ENCODE peak calls at places on chromosome 3, in four cellular contexts. Z, J, G and V are unnamed samples.

GRCh38 chr3:98188553-98188952 is 22.1 kb downstream of the OR5H15 start:
- DNase-seq in Z (no peak), G (no peak), J (no peak), V (no peak)

GRCh38 chr3:24674261-24674660 is 179.6 kb upstream of the THRB start:
- DNase-seq in G (no peak), Z (no peak), J (no peak), V (no peak)

GRCh38 chr3:126952261-126952982 is 30.5 kb upstream of the PLXNA1 start:
- DNase-seq in J (no peak), Z (no peak), G (no peak), V (peak)

GRCh38 chr3:124834723-124835718 is 52.1 kb downstream of the ITGB5 start:
- DNase-seq in G (peak), J (peak), Z (peak), V (peak)

GRCh38 chr3:49715611-49716121 is 3.8 kb downstream of the AMIGO3 start:
- DNase-seq in Z (no peak), G (no peak), J (no peak), V (no peak)

GRCh38 chr3:46861996-46862688 is 1.1 kb downstream of the MYL3 start:
- DNase-seq in G (no peak), J (no peak), Z (no peak), V (no peak)

GRCh38 chr3:154252759-154253638 is 71.3 kb downstream of the DHX36 start:
- DNase-seq in G (peak), Z (peak), J (peak), V (peak)

GRCh38 chr3:118550122-118550521 is 484.5 kb downstream of the IGSF11 start:
- DNase-seq in Z (no peak), G (no peak), J (no peak), V (no peak)

GRCh38 chr3:130310109-130310508 is 35.4 kb upstream of the COL6A5 start:
- DNase-seq in J (no peak), G (no peak), Z (no peak), V (no peak)

GRCh38 chr3:177282028-177282655 is 84.9 kb upstream of the TBL1XR1 start:
- DNase-seq in G (no peak), Z (no peak), J (peak), V (no peak)

GRCh38 chr3:8593022-8593817 is 51.4 kb downstream of the SSUH2 start:
- DNase-seq in G (no peak), Z (no peak), J (no peak), V (no peak)

GRCh38 chr3:39329493-39329892 is at the start of gene CCR8:
- DNase-seq in J (no peak), G (no peak), Z (no peak), V (no peak)

GRCh38 chr3:49466047-49466446 is 4.0 kb upstream of the DAG1 start:
- DNase-seq in J (no peak), G (peak), Z (no peak), V (no peak)

GRCh38 chr3:161314836-161315391 is 56.4 kb downstream of the SPTSSB start:
- DNase-seq in J (no peak), Z (peak), G (no peak), V (no peak)

DNA sequence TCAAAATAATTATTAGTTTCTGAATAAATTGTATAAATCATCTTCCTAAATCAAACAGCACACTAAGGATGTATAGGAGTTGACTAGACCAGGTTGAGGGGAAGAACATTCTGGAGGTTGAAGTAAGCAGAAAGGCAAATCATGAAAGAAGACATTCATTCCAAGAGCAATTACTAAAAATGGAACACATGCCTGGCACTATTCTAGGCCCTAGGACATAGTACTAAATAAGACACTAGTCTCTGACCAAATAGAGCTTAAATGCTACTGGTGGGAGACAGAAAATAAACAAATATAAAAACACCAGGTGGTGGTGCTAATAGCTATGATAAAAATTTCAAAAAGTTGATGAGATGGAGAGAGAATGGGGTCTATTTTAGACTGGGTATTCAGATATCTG is 190.1 kb downstream of the TBC1D5 start:
- DNase-seq in Z (no peak), G (no peak), J (no peak), V (no peak)
- H3K4me3 ChIP-seq in Z (no peak), G (no peak), J (no peak), V (no peak)

DNA sequence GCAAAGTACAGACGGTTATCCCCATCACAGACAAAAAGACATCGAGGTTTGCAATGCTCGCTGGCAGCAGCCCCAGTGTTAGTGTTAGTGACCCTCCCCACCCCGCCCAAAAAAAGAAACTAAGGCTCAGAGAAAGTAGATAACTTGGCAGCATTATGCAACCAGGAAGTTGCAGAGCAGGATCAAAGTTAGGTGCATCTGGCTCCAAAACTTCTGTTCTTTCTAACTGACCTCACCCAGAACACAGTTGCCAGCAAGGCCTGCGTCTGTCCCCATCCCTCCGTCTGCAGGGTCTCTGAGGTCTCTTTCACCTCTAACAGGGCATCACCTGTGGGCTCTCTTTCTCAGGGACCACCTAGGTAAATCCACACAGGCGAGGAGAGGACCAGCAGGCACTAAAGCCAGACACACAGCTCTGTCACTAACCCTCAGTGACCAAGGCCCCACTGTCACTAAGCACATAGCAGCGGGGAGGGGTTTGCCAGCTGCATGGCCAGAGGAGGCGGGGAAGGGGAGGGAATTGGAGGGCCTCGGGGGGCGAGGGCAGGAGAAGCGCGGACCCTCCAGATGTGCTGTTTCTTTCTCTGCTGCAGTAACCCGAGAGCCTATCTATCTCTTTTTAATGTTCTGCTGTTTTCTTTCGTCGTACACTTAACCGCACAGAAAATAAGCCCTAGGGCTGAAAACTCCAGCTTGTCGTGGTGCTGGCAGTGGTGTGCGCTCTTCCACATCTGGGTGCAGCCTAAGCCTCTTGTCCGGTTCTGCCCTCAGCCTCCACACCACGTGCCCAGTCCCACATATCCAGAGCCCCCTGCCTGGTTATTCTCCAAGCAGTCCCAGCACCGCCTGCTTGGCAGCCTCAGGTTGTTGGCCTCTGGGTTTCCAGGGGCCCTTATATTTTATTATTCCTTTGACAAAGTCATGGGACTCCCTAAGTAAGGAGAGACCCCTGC is 51.3 kb downstream of the BDH1 start:
- DNase-seq in Z (no peak), G (no peak), J (peak), V (no peak)
- H3K4me3 ChIP-seq in Z (no peak), G (no peak), J (no peak), V (no peak)

GRCh38 chr3:10263549-10264363 is 15.5 kb downstream of the TATDN2 start:
- DNase-seq in Z (peak), J (no peak), G (peak), V (no peak)
- H3K4me3 ChIP-seq in Z (no peak), J (no peak), G (no peak), V (no peak)

GRCh38 chr3:178396318-178396717 is 139.9 kb upstream of the KCNMB2 start:
- DNase-seq in Z (no peak), G (no peak), J (no peak), V (no peak)

GRCh38 chr3:178392553-178392952 is 143.7 kb upstream of the KCNMB2 start:
- DNase-seq in J (no peak), Z (peak), G (no peak), V (no peak)

GRCh38 chr3:178389258-178389657 is 147.0 kb upstream of the KCNMB2 start:
- DNase-seq in G (no peak), J (no peak), Z (no peak), V (no peak)

GRCh38 chr3:178397836-178398235 is 138.4 kb upstream of the KCNMB2 start:
- DNase-seq in Z (no peak), J (no peak), G (no peak), V (no peak)

DNA sequence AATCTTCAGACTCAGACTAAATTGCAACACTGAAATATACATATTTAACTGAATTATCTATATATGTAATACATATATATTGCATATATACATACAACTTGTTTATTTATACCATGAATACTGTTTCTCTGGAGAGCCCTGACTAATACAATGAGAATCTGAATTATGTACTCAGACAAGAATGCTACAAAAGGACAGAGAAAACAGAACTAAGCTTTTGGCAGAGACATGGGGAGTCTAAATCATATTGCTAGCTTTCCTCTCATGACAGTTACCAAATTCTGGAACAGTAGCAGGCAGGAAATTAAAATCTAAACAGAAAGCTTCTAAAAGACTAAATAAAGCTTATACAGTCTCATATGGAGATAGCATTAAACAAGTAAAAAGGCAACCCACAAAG is 142.4 kb upstream of the KCNMB2 start:
- DNase-seq in J (no peak), G (no peak), Z (peak), V (no peak)
- H3K4me3 ChIP-seq in J (no peak), G (no peak), Z (no peak), V (no peak)

DNA sequence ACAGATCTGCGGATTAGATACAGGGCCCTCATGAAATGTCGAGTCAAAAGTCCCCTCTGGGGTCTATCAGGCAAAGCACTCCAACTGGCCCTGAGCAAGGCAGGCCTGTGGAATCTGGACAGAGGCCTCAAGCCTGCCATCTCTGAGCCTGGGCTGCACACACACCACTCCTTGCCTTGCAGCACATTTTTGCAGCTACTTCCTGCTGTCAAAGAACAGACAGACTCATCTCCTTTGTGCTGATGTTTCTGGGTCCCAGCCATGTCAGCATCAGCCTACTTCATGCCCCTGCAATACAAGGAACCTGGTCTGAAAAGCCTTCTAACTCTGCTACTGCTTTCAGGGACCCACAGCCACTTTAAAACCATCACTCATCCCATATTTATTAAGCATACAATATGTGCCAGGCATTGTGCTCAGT is 60.6 kb upstream of the IL12A start:
- DNase-seq in J (no peak), G (no peak), Z (peak), V (no peak)
- H3K4me3 ChIP-seq in J (no peak), G (no peak), Z (no peak), V (no peak)

GRCh38 chr3:66379565-66379964 is 121.3 kb downstream of the LRIG1 start:
- DNase-seq in Z (no peak), G (no peak), J (no peak), V (no peak)

GRCh38 chr3:66378256-66378655 is 122.6 kb downstream of the LRIG1 start:
- DNase-seq in G (peak), J (no peak), Z (no peak), V (no peak)

GRCh38 chr3:66376568-66376967 is 124.3 kb downstream of the LRIG1 start:
- DNase-seq in G (peak), J (peak), Z (peak), V (no peak)

GRCh38 chr3:66380200-66380932 is 120.5 kb downstream of the LRIG1 start:
- DNase-seq in Z (no peak), J (no peak), G (no peak), V (no peak)

DNA sequence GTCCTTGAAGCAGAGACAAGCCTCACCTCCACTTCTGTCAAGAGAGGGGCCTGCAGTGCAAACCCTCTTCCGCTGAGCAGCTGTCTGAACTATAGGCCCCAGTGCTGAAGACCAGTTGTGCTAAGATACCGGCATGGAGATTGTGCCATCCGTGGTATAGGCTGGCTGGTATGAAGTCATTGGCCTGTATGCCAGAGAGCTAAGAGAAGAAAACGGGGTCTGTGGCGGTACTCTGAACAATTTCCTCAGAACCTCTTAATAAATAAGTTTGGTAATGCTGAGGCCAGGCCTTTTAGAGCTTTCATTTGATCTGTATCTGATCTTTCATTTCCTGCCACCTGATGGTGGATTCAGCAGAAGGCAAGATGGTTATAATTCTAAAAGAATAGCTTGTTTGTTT is 123.0 kb downstream of the LRIG1 start:
- DNase-seq in J (no peak), G (no peak), Z (no peak), V (no peak)
- H3K4me3 ChIP-seq in J (no peak), G (no peak), Z (no peak), V (no peak)

DNA sequence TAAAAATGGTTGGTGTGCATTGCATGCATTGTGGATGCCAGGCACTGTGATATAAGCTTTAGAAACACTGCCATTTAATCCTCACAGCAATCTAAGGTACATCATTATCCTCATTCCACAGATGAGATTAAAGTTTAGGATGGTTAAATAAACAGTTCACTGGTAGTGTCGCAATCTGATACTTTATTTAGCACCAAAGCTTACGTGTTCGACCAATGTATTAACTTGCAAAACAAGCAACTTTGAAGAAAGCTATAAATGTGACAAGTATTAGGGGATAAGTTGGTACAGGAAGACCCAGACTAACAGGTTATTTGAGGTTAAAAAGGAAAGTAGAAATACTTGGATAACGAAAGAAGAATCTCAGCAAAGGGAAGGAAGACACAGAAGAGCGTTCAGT is 150.5 kb upstream of the ZNF385D start:
- DNase-seq in J (no peak), Z (no peak), G (no peak), V (no peak)
- H3K4me3 ChIP-seq in J (no peak), Z (no peak), G (no peak), V (no peak)

DNA sequence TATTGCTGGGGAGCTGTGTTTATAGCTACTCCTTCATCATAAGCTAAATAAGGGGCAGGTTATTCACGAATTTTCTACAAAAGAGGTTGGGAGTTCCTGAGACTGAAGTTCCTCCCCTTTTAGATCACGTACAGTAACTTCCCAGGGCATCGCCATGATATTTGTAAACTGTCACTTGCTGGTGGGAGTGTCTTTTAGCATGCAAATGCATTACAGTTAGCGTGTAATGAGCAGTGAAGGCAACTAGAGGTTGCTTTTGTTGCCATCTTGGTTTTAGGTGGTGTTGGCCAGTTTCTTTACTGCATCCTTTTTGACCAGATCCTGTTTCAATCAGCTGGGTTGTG is 64.4 kb downstream of the IL12A start:
- DNase-seq in Z (no peak), G (no peak), J (no peak), V (no peak)
- H3K4me3 ChIP-seq in Z (no peak), G (no peak), J (no peak), V (peak)

DNA sequence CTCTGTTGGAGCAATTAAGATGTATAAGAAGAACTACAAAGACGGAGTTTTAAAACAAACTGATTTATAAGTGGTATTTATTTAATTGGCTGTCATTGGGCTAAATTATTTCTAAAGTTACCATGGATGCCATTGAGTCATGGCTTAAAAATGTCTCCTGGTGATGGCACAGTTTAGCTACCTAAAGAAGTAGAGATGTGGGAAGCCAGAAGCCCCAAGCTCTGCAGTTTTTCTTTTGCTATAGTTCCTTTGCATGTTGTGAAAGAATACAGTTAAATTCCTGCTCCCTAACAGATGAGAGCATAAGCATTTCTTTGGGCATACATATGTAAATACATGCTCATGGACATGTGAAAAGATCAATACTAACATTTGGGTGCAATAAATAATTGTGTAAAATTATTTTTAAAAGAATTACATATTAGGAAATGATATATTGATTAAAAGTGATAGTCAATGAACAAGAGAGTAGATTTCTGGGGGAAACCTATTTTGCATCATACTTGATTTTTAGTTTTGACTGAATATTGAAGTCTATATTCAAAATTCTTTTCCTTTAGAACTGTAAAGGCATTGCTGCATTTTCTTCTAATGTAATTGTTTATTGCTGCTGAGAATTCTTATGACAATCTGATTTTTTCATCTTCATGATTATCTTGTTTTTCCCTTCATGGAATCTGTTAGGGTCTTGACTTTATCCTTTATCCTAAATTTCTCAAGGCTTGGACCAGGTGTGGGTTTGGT is 2.1 kb downstream of the OPA1 start:
- DNase-seq in J (no peak), Z (no peak), G (no peak), V (no peak)
- H3K4me3 ChIP-seq in J (no peak), Z (no peak), G (no peak), V (peak)